ENCODE peak calls at places on chromosomes 6 and 20, in five cellular contexts. Y is HCT116, W is hepatocyte, X is H1, K is tibial artery. C is an unnamed sample.
A peak's percentile ranks its signal among the peaks of the same experiment; 100 is the strongest.

GRCh38 chr6:169966312-169967181 is 215.1 kb downstream of the ERMARD start:
- DNase-seq in Y (no peak), W (no peak), X (peak; percentile 45), K (no peak), C (peak; percentile 19)

GRCh38 chr20:20432618-20433286 is 64.8 kb downstream of the INSM1 start:
- DNase-seq in Y (no peak), W (no peak), X (no peak), K (no peak), C (no peak)

GRCh38 chr6:106739387-106739786 is 110.0 kb downstream of the QRSL1 start:
- DNase-seq in Y (no peak), W (no peak), X (no peak), K (peak; percentile 63), C (no peak)

GRCh38 chr6:106508836-106509235 is 120.5 kb downstream of the RTN4IP1 start:
- DNase-seq in Y (no peak), W (no peak), X (no peak), K (no peak), C (no peak)

GRCh38 chr6:37717836-37718251 is 20.2 kb upstream of the MDGA1 start:
- DNase-seq in Y (no peak), W (no peak), X (no peak), K (no peak), C (no peak)

GRCh38 chr20:37919389-37920040 is 16.6 kb downstream of the VSTM2L start:
- DNase-seq in Y (no peak), W (no peak), X (no peak), K (no peak), C (no peak)

GRCh38 chr20:23217023-23217422 is 130.9 kb upstream of the CD93 start:
- DNase-seq in Y (no peak), W (no peak), X (no peak), K (no peak), C (peak; percentile 24)

GRCh38 chr6:75612434-75612833 is 10.8 kb downstream of the SENP6 start:
- DNase-seq in Y (no peak), W (no peak), X (no peak), K (no peak), C (no peak)

GRCh38 chr6:160509610-160510009 is 154.5 kb downstream of the LPA start:
- DNase-seq in Y (no peak), W (no peak), X (no peak), K (no peak), C (no peak)

GRCh38 chr6:113854531-113855499 is 2.3 kb upstream of the MARCKS start:
- DNase-seq in Y (no peak), W (peak; percentile 92), X (peak; percentile 82), K (peak; percentile 63), C (no peak)

GRCh38 chr20:25061821-25062530 is 4.0 kb upstream of the ACSS1 start:
- DNase-seq in Y (no peak), W (no peak), X (no peak), K (peak; percentile 11), C (no peak)

GRCh38 chr6:128491643-128492206 is 28.7 kb downstream of the PTPRK start:
- DNase-seq in Y (no peak), W (no peak), X (no peak), K (no peak), C (no peak)

GRCh38 chr6:168999392-168999791 is 254.3 kb downstream of the THBS2 start:
- DNase-seq in Y (no peak), W (no peak), X (no peak), K (no peak), C (no peak)

GRCh38 chr6:76852776-76853175 is 610.5 kb downstream of the HTR1B start:
- DNase-seq in Y (no peak), W (no peak), X (no peak), K (no peak), C (no peak)

GRCh38 chr6:56581561-56581960 is 61.1 kb downstream of the DST start:
- DNase-seq in Y (no peak), W (no peak), X (no peak), K (no peak), C (no peak)

GRCh38 chr6:34423254-34423653 is 2.6 kb downstream of the RPS10 start:
- DNase-seq in Y (no peak), W (no peak), X (no peak), K (no peak), C (no peak)

GRCh38 chr6:52360601-52361346 is 1.2 kb upstream of the PAQR8 start:
- DNase-seq in Y (no peak), W (peak; percentile 56), X (no peak), K (no peak), C (no peak)

GRCh38 chr20:37901667-37902503 is 1.0 kb upstream of the VSTM2L start:
- DNase-seq in Y (peak; percentile 4), W (peak; percentile 63), X (peak; percentile 70), K (no peak), C (no peak)

GRCh38 chr6:144566868-144567615 is 281.9 kb downstream of the UTRN start:
- DNase-seq in Y (no peak), W (no peak), X (no peak), K (no peak), C (no peak)

GRCh38 chr6:26272171-26272631 is 92.8 kb upstream of the BTN3A2 start:
- DNase-seq in Y (no peak), W (peak; percentile 73), X (peak; percentile 76), K (no peak), C (no peak)

GRCh38 chr20:5095454-5095853 is 24.3 kb downstream of the PCNA start:
- DNase-seq in Y (no peak), W (no peak), X (no peak), K (no peak), C (no peak)

GRCh38 chr6:108030223-108030622 is 44.3 kb downstream of the OSTM1 start:
- DNase-seq in Y (no peak), W (no peak), X (no peak), K (no peak), C (no peak)

GRCh38 chr6:20542927-20543602 is 8.8 kb downstream of the CDKAL1 start:
- DNase-seq in Y (no peak), W (no peak), X (no peak), K (no peak), C (no peak)

GRCh38 chr6:145627451-145627850 is 107.9 kb downstream of the EPM2A start:
- DNase-seq in Y (no peak), W (no peak), X (no peak), K (no peak), C (no peak)

GRCh38 chr6:135498178-135498841 is 770 bp upstream of the AHI1 start:
- DNase-seq in Y (peak; percentile 69), W (peak; percentile 90), X (no peak), K (peak; percentile 83), C (peak; percentile 94)

GRCh38 chr6:132496519-132497180 is 16.3 kb downstream of the STX7 start:
- DNase-seq in Y (no peak), W (no peak), X (no peak), K (no peak), C (no peak)

GRCh38 chr6:132494954-132495353 is 18.0 kb downstream of the STX7 start:
- DNase-seq in Y (no peak), W (no peak), X (no peak), K (no peak), C (no peak)

GRCh38 chr6:132498638-132499037 is 14.3 kb downstream of the STX7 start:
- DNase-seq in Y (no peak), W (no peak), X (no peak), K (no peak), C (no peak)

GRCh38 chr6:132491881-132492280 is 21.0 kb downstream of the STX7 start:
- DNase-seq in Y (no peak), W (no peak), X (no peak), K (no peak), C (no peak)

DNA sequence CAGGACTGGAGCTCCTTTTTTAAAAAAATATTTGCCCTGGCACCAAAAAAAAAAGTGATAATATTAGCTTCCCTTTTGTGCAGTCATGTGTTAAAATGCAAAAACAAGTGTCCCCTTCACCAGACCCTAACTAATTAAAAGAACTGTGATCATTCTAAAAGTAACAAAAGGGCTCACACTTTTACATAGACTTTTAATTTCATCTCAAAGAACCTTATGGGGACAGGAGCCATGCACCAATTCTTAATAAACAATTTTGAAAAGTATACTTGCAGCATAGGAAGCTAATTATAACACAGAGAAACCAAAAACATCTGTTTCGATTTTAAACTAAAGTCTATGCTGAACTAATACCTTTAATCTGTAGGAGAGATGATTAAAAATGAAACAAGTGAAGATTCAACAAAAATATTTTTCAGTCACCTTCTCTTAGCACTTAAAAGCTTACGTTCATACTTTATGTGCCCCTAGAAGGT is 17.3 kb downstream of the STX7 start:
- DNase-seq in Y (no peak), W (no peak), X (no peak), K (no peak), C (no peak)
- H3K4me1 ChIP-seq in Y (no peaks in the 10 kb centered on the region), W (no peaks in the 10 kb centered on the region), X (peaks cover 1% of the 10 kb centered on the region), K (no peaks in the 10 kb centered on the region), C (peaks cover 27% of the 10 kb centered on the region)

DNA sequence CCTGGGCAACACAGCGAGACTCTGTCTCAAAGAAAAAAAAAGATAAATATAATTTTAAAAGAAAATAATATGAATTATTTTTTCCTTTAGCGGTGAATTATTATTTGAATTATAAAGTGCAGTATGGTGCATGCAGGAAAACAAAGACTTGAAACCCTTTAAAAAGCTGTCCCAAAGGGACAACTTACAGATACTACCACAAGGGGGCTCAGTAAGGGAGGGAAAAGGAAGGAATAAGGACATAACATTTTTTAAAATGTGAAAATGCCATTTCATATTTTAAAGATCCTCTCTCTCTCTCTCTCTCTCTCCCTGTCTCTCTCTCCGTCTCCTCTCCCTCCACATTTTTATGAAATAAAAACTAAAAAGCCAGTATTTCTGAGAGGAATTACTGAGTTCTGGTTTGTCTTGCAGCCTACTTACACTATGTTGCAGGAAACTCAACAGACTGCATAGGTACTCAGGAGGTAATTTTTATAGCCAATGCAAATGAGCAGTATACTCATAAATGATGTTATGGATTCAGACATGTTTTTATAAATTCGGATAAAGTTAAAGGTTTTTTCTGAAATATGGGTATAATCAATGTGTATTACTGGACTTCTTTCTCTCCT is 455.0 kb upstream of the GJE1 start:
- DNase-seq in Y (peak; percentile 40), W (peak; percentile 63), X (no peak), K (no peak), C (no peak)
- TF ChIP-seq CTCF in Y (peak; percentile 74), W (peak; percentile 77), X (no peak), K (peak; percentile 50), C (peak; percentile 44)

DNA sequence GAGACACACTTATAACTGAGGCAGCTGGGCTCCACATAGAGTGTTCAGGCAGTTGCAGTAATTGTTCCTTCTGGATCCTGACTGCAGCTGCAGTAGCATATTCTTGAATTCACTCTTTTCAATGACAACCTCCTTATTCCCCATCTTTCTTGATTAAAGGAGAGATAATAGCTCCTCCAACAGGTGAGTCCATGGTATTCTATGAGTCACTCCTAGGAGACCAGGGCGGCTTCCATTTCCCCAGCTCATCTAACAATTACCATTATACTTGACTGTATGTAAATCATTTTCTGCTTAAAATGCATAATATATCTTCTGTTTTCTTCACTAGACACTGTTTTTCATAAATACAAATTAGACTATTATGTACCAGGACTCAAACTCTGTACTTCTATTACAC is 62.4 kb downstream of the TENT5A start:
- DNase-seq in Y (no peak), W (no peak), X (no peak), K (no peak), C (no peak)
- H3K4me3 ChIP-seq in Y (no peak overlapping the region), W (no peak overlapping the region), X (no peak overlapping the region), K (no peak overlapping the region), C (no peak overlapping the region)

DNA sequence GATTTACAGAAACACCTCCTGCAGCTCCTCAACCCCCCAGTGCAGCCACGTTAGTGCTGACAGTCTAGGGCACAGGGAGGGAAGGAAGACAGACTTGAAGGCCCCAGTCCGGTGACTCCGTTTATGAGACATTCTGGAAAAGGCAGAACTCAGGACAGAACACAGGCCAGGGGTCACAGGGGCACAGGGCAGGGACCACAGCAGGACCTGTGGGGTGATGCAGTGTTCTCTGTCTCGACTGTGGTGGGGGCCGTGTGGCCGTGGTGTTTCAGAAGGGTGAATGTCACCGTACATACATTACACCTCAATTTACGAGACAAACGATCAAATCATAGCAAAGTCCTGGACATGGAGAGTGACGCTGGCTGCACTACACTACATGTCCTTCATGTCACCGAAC is 11.3 kb downstream of the BHLHE23 start:
- DNase-seq in Y (no peak), W (no peak), X (no peak), K (no peak), C (no peak)
- H3K4me1 ChIP-seq in Y (no peaks in the 10 kb centered on the region), W (no peaks in the 10 kb centered on the region), X (peaks cover 3% of the 10 kb centered on the region), K (no peaks in the 10 kb centered on the region), C (no peaks in the 10 kb centered on the region)

C was measured in esophagus muscularis mucosa.